ENCODE peak calls at places on chromosomes 4 and X, in six cellular contexts. E, D, J, X, N and S are unnamed samples.

GRCh38 chr4:127400736-127401346 is 231.9 kb upstream of the INTU start:
- DNase-seq in E (no peak), D (no peak), J (peak), X (peak), N (peak), S (peak)

GRCh38 chr4:186807809-186808634 is 84.4 kb upstream of the FAT1 start:
- DNase-seq in E (no peak), D (no peak), J (peak), X (no peak), N (no peak), S (no peak)

GRCh38 chrX:34880656-34881055 is 61.9 kb upstream of the FAM47B start:
- DNase-seq in E (no peak), D (no peak), J (peak), X (no peak), N (peak), S (no peak)

GRCh38 chrX:20609916-20610415 is 343.3 kb upstream of the RPS6KA3 start:
- DNase-seq in E (no peak), D (no peak), J (no peak), X (no peak), N (no peak), S (no peak)

GRCh38 chr4:152591361-152591760 is 55.5 kb upstream of the FBXW7 start:
- DNase-seq in E (no peak), D (peak), J (no peak), X (peak), N (no peak), S (peak)

GRCh38 chr4:159012381-159012780 is 90.5 kb upstream of the RAPGEF2 start:
- DNase-seq in E (no peak), D (no peak), J (peak), X (no peak), N (no peak), S (no peak)

GRCh38 chr4:113049421-113050355 is at the start of gene ANK2:
- DNase-seq in E (no peak), D (no peak), J (no peak), X (peak), N (no peak), S (no peak)

GRCh38 chr4:2083116-2083825 is 24.1 kb downstream of the NAT8L start:
- DNase-seq in E (peak), D (no peak), J (no peak), X (no peak), N (no peak), S (peak)

GRCh38 chr4:61541474-61541873 is 341.3 kb downstream of the ADGRL3 start:
- DNase-seq in E (no peak), D (no peak), J (no peak), X (no peak), N (no peak), S (no peak)

GRCh38 chrX:790031-790430 is 159.4 kb downstream of the SHOX start:
- DNase-seq in E (no peak), D (no peak), J (no peak), X (peak), N (no peak), S (no peak)

GRCh38 chrX:20481632-20482031 is 214.9 kb upstream of the RPS6KA3 start:
- DNase-seq in E (no peak), D (no peak), J (no peak), X (no peak), N (no peak), S (no peak)

GRCh38 chrX:17464196-17464595 is 89.2 kb downstream of the NHS start:
- DNase-seq in E (no peak), D (no peak), J (no peak), X (no peak), N (no peak), S (no peak)

GRCh38 chrX:136525738-136526606 is 6.0 kb upstream of the VGLL1 start:
- DNase-seq in E (no peak), D (peak), J (peak), X (no peak), N (peak), S (no peak)

GRCh38 chrX:11886745-11887144 is 128.7 kb downstream of the MSL3 start:
- DNase-seq in E (no peak), D (no peak), J (no peak), X (no peak), N (no peak), S (no peak)

GRCh38 chrX:132671229-132671641 is 182.4 kb upstream of the MBNL3 start:
- DNase-seq in E (no peak), D (no peak), J (no peak), X (peak), N (no peak), S (no peak)

GRCh38 chr4:97761760-97762512 is 381.3 kb downstream of the STPG2 start:
- DNase-seq in E (no peak), D (no peak), J (no peak), X (no peak), N (no peak), S (no peak)

GRCh38 chrX:19862634-19863236 is 24.7 kb downstream of the SH3KBP1 start:
- DNase-seq in E (no peak), D (no peak), J (no peak), X (no peak), N (no peak), S (no peak)

GRCh38 chr4:153038493-153039311 is 102.6 kb downstream of the FHDC1 start:
- DNase-seq in E (no peak), D (no peak), J (no peak), X (no peak), N (no peak), S (peak)

GRCh38 chr4:25984796-25985195 is 70.8 kb downstream of the SMIM20 start:
- DNase-seq in E (peak), D (no peak), J (no peak), X (no peak), N (no peak), S (no peak)